ENCODE peak calls at places on chromosomes 13 and 19, in nine cellular contexts. J is neuronal stem cell; P is body of pancreas; L is adrenal gland; M is CD8-positive, alpha-beta memory T cell; S is HL-60; K is SJCRH30; V is astrocyte; B is pancreas. T is an unnamed sample.

GRCh38 chr19:2722541-2723344 is 1.6 kb upstream of the DIRAS1 start:
- DNase-seq in L (peak), M (no peak), V (peak), B (no peak), J (no peak), P (no peak), K (peak), S (peak), T (peak)

GRCh38 chr13:74550039-74550438 is 415.8 kb upstream of the KLF12 start:
- DNase-seq in K (no peak), P (no peak), M (no peak), L (no peak), J (no peak), V (peak), S (peak), B (no peak), T (no peak)

GRCh38 chr19:42095142-42095813 is 19.3 kb downstream of the ZNF574 start:
- DNase-seq in J (no peak), B (no peak), K (no peak), L (no peak), S (no peak), P (no peak), M (no peak), V (no peak), T (no peak)

GRCh38 chr13:101661839-101662238 is 209.4 kb downstream of the ITGBL1 start:
- DNase-seq in V (peak), J (peak), M (no peak), P (no peak), L (no peak), B (no peak), K (no peak), S (no peak), T (no peak)

GRCh38 chr19:49712397-49712859 is 21.5 kb downstream of the CPT1C start:
- DNase-seq in B (no peak), J (no peak), K (peak), M (no peak), V (peak), L (no peak), P (peak), S (no peak), T (no peak)

GRCh38 chr13:24500977-24501376 is 11.6 kb downstream of the PARP4 start:
- DNase-seq in J (no peak), K (no peak), M (no peak), V (peak), P (no peak), B (no peak), S (no peak), L (peak), T (no peak)

GRCh38 chr13:21511841-21512240 is 52.7 kb upstream of the ZDHHC20 start:
- DNase-seq in J (no peak), M (no peak), P (no peak), S (no peak), L (no peak), B (no peak), V (peak), K (no peak), T (no peak)

GRCh38 chr13:95948646-95949045 is 104.6 kb downstream of the UGGT2 start:
- DNase-seq in V (peak), J (no peak), B (no peak), K (peak), M (no peak), L (no peak), P (no peak), S (no peak), T (no peak)

GRCh38 chr13:81017525-81018152 is 676.7 kb upstream of the SPRY2 start:
- DNase-seq in B (no peak), V (peak), P (no peak), J (peak), L (no peak), S (peak), K (peak), M (no peak), T (no peak)

GRCh38 chr13:39051157-39051556 is 12.9 kb downstream of the NHLRC3 start:
- DNase-seq in S (no peak), M (no peak), J (peak), K (peak), P (no peak), B (no peak), V (peak), L (no peak), T (no peak)

GRCh38 chr13:74444877-74445479 is 310.8 kb upstream of the KLF12 start:
- DNase-seq in K (no peak), B (no peak), V (peak), J (no peak), S (no peak), M (no peak), P (no peak), L (no peak), T (no peak)

GRCh38 chr13:100611678-100612492 is 23.3 kb upstream of the GGACT start:
- DNase-seq in V (peak), P (no peak), M (peak), S (no peak), L (no peak), B (peak), J (no peak), K (no peak), T (no peak)

GRCh38 chr19:950352-951066 is 24.7 kb downstream of the ARID3A start:
- DNase-seq in V (no peak), J (no peak), M (no peak), P (no peak), K (no peak), L (no peak), S (no peak), B (no peak), T (no peak)

GRCh38 chr13:54210397-54211050 is 1181.9 kb downstream of the OLFM4 start:
- DNase-seq in P (no peak), K (peak), J (no peak), B (no peak), V (no peak), M (no peak), S (no peak), L (no peak), T (no peak)

GRCh38 chr19:11479470-11480080 is 1.3 kb downstream of the ELAVL3 start:
- DNase-seq in B (peak), J (peak), M (no peak), S (no peak), K (no peak), P (peak), L (peak), V (no peak), T (peak)

GRCh38 chr13:99150575-99151370 is 49.9 kb upstream of the UBAC2 start:
- DNase-seq in S (no peak), K (no peak), B (no peak), L (no peak), J (no peak), M (no peak), P (no peak), V (peak), T (no peak)

GRCh38 chr13:111177803-111178389 is 62.8 kb downstream of the ARHGEF7 start:
- DNase-seq in P (no peak), J (no peak), K (no peak), V (peak), B (no peak), L (no peak), S (no peak), M (no peak), T (no peak)

GRCh38 chr13:106528711-106529414 is 6.6 kb downstream of the EFNB2 start:
- DNase-seq in M (no peak), L (no peak), K (peak), B (no peak), V (no peak), S (no peak), P (no peak), J (peak), T (no peak)

GRCh38 chr13:44573790-44574465 is 2.2 kb downstream of the TSC22D1 start:
- DNase-seq in V (peak), P (peak), L (no peak), M (no peak), J (no peak), K (no peak), S (no peak), B (no peak), T (no peak)

GRCh38 chr13:50700664-50701266 is 142.7 kb downstream of the DLEU7 start:
- DNase-seq in V (peak), K (peak), L (no peak), P (no peak), M (no peak), J (no peak), S (no peak), B (no peak), T (no peak)

GRCh38 chr13:75628811-75629210 is 7.3 kb upstream of the LMO7 start:
- DNase-seq in V (no peak), M (no peak), S (no peak), K (peak), J (no peak), L (no peak), P (no peak), B (no peak), T (no peak)

GRCh38 chr13:97528518-97528917 is 94.5 kb downstream of the RAP2A start:
- DNase-seq in M (no peak), P (no peak), J (no peak), V (no peak), B (no peak), K (no peak), L (no peak), S (no peak), T (no peak)

GRCh38 chr19:19384486-19384885 is 21.0 kb upstream of the GATAD2A start:
- DNase-seq in V (no peak), M (peak), S (no peak), L (no peak), J (no peak), P (no peak), K (no peak), B (no peak), T (no peak)
- H3K27ac ChIP-seq in V (no peak), M (peak), S (peak), L (no peak), J (no peak), P (peak), K (no peak), B (peak), T (no peak)

GRCh38 chr19:23774156-23774971 is 15.7 kb upstream of the ZNF681 start:
- DNase-seq in B (no peak), S (no peak), V (no peak), L (no peak), M (no peak), J (no peak), K (no peak), P (no peak), T (no peak)
- H3K27ac ChIP-seq in B (no peak), S (no peak), V (no peak), L (no peak), M (no peak), J (no peak), K (no peak), P (no peak), T (no peak)

GRCh38 chr13:48536851-48537250 is 4.0 kb upstream of the RCBTB2 start:
- DNase-seq in L (no peak), J (no peak), V (no peak), M (no peak), S (no peak), K (no peak), B (no peak), P (no peak), T (no peak)

GRCh38 chr13:48542581-48543341 is 9.9 kb upstream of the RCBTB2 start:
- DNase-seq in S (no peak), L (peak), M (no peak), B (peak), J (peak), V (peak), K (peak), P (no peak), T (peak)

GRCh38 chr13:48545608-48546007 is 12.7 kb upstream of the RCBTB2 start:
- DNase-seq in P (no peak), J (no peak), L (no peak), V (no peak), K (no peak), S (no peak), B (no peak), M (no peak), T (no peak)

GRCh38 chr13:48539550-48539949 is 6.7 kb upstream of the RCBTB2 start:
- DNase-seq in K (no peak), B (no peak), V (no peak), S (no peak), J (no peak), L (peak), M (no peak), P (no peak), T (no peak)

DNA sequence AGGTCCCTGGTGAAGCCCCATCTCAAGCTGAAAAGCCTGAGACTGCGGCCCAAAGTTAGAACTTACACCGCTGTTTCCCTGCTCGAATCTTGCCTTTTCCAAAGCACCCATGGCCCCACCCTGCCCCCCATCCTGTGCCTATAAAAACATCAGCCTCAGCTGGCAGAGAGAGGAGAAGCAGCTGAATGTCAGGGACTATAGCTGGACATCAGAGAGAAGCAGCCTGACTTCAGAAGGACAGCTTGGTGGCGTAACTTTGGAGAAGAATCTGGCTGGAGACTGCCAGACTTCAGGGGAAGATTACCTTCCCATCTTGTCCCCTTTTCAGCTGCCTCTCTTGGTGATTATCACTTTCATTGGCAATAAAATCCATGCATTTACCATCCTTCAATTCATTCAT is 9.3 kb upstream of the RCBTB2 start:
- DNase-seq in K (no peak), V (no peak), M (no peak), J (no peak), B (no peak), P (no peak), L (no peak), S (no peak), T (no peak)
- H3K27ac ChIP-seq in K (no peak), V (no peak), M (no peak), J (peak), B (peak), P (no peak), L (no peak), S (no peak), T (no peak)

GRCh38 chr13:33758113-33758512 is 59.8 kb upstream of the RFC3 start:
- DNase-seq in J (no peak), K (no peak), B (no peak), S (no peak), M (no peak), L (no peak), P (no peak), V (no peak), T (no peak)
- H3K27ac ChIP-seq in J (no peak), K (no peak), B (no peak), S (no peak), M (no peak), L (no peak), P (no peak), V (no peak), T (no peak)

GRCh38 chr19:10288662-10289166 is 1.0 kb upstream of the ICAM5 start:
- DNase-seq in B (no peak), J (no peak), V (no peak), S (no peak), L (no peak), M (no peak), P (no peak), K (no peak), T (peak)
- H3K27ac ChIP-seq in B (no peak), J (no peak), V (no peak), S (no peak), L (no peak), M (peak), P (no peak), K (no peak), T (no peak)

DNA sequence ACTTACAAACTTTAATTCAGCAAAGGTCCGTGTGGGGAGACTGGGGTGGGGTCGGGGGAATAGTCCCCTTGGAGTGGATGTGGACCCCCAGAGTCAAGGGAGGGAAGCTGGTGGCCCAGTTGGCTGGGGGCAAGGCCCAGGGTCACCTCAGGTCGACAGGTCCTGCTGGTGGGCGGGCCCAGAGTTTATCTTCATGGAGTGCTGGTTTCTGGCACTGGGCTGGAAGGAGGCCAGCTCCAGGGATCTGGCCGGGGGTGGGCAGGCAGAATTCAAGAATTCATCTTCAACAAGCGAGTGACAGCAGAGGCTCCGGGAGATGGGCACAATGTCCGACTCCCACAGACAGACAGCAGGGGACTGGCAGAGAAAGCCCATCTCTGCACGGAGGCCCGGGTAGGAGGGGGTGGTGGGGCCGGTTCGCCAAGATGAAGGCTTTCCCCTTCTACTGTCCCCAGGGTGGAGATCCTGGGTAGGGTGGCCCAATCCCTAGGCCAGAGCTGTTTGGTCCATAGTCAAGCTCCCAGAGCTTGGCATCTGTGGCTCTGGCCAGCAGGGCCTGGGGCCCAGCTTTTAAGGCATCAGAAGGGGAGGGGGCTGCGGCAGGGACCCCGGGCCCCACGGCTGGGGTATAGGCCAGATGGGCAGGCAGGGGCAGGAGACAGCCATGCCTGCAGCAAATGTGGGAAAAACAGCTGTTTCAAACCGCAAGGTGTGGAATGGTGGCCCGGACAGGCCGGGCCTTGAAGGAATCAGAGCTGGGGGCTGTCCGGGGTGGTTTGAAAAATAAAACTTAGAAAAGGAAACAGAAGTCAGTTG is 622 bp upstream of the FDX2 start:
- DNase-seq in P (peak), M (no peak), B (no peak), S (no peak), J (no peak), L (no peak), K (no peak), V (no peak), T (no peak)
- H3K27ac ChIP-seq in P (peak), M (peak), B (no peak), S (no peak), J (no peak), L (no peak), K (no peak), V (no peak), T (no peak)

DNA sequence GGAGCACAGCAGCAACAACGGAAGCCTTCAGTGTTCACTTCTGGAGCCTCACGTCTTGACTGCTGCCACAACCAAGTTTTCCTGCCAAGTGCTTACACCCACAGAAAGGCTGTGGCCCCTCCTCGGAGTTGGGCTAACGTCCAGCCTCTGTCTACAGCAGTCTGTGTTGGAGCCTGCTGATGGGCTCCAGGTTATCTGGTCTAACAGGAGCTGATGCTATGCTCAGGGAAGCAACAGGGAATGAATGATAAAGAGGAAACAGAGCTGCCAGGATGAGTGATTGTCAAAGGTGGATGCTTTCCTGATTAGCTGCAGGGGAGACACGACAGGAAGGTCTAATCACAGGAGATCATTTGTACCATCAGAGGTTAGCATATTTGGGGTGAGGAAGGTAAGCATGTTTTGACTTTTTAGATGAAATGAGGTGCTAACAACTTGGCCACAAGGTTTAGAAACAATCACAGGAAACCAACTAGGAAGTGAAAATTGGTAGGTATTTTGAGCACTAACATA is 53.8 kb upstream of the RCBTB2 start:
- DNase-seq in L (peak), P (no peak), S (no peak), J (no peak), M (no peak), B (no peak), V (peak), K (no peak), T (no peak)
- H3K27ac ChIP-seq in L (no peak), P (peak), S (no peak), J (peak), M (no peak), B (peak), V (no peak), K (no peak), T (no peak)

T was measured in caudate nucleus.